ENCODE peak calls at places on chromosomes 16 and 17, in six cellular contexts. Y is hepatocyte; Q is heart right ventricle; L is thoracic aorta; F is cardiac muscle cell; U is CD8-positive, alpha-beta T cell. D is an unnamed sample.
A peak's percentile ranks its signal among the peaks of the same experiment; 100 is the strongest.

GRCh38 chr17:68290268-68290954 is 516 bp downstream of the SLC16A6 start:
- DNase-seq in Y (peak; percentile 15), Q (peak; percentile 34), L (no peak), F (peak; percentile 38), U (peak; percentile 52), D (peak; percentile 56)

GRCh38 chr17:81489986-81490598 is 22.5 kb downstream of the ACTG1 start:
- DNase-seq in Y (no peak), Q (peak; percentile 7), L (no peak), F (no peak), U (no peak), D (no peak)

GRCh38 chr16:73337897-73338296 is 290.0 kb upstream of the ZFHX3 start:
- DNase-seq in Y (no peak), Q (no peak), L (no peak), F (no peak), U (no peak), D (no peak)

GRCh38 chr16:87723224-87723619 is 42.6 kb downstream of the KLHDC4 start:
- DNase-seq in Y (peak; percentile 45), Q (peak; percentile 50), L (no peak), F (peak; percentile 71), U (no peak), D (no peak)

GRCh38 chr16:57809843-57810196 is 7.5 kb upstream of the KIFC3 start:
- DNase-seq in Y (no peak), Q (peak; percentile 5), L (no peak), F (no peak), U (no peak), D (no peak)

GRCh38 chr17:42674755-42675347 is 1.9 kb downstream of the PLEKHH3 start:
- DNase-seq in Y (no peak), Q (no peak), L (no peak), F (no peak), U (no peak), D (no peak)

GRCh38 chr16:21950782-21951521 is 2.2 kb upstream of the UQCRC2 start:
- DNase-seq in Y (peak; percentile 20), Q (no peak), L (no peak), F (peak; percentile 12), U (no peak), D (no peak)

GRCh38 chr17:4950075-4950756 is 703 bp upstream of the ENO3 start:
- DNase-seq in Y (peak; percentile 59), Q (peak; percentile 82), L (no peak), F (peak; percentile 67), U (no peak), D (peak; percentile 91)

GRCh38 chr16:10408824-10409381 is 23.0 kb downstream of the ATF7IP2 start:
- DNase-seq in Y (no peak), Q (no peak), L (no peak), F (no peak), U (no peak), D (no peak)

GRCh38 chr16:55480228-55480655 is 1.2 kb downstream of the MMP2 start:
- DNase-seq in Y (peak; percentile 85), Q (peak; percentile 87), L (peak; percentile 60), F (peak; percentile 72), U (no peak), D (peak; percentile 60)

GRCh38 chr17:1147664-1148063 is 32.1 kb downstream of the ABR start:
- DNase-seq in Y (peak; percentile 79), Q (no peak), L (no peak), F (peak; percentile 82), U (no peak), D (no peak)

GRCh38 chr16:9381908-9382307 is 290.5 kb downstream of the HAPSTR1 start:
- DNase-seq in Y (no peak), Q (no peak), L (no peak), F (no peak), U (no peak), D (no peak)

GRCh38 chr16:72637306-72637705 is 410.6 kb downstream of the ZFHX3 start:
- DNase-seq in Y (peak; percentile 45), Q (no peak), L (no peak), F (no peak), U (no peak), D (no peak)

GRCh38 chr17:5019475-5019956 is 15.7 kb downstream of the SLC52A1 start:
- DNase-seq in Y (no peak), Q (no peak), L (no peak), F (no peak), U (peak; percentile 40), D (no peak)

DNA sequence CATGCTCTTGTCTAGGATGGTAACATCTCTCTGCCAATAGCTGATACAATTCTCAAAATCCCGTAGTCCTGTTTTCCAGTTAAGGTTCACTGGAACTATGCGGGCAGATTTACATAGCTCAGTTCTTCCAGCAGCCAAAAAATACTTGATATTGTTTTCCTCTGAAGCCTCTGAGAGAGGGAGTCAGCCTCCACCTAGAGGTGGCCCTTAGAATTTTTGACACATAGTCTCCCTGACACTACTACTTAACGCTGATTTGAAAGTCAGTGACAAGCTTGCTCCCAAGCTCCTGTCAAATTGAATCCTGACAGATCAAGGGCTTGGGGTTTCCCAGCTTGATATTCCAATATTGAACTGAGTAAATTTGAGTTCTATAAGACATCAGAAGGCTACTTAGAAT is 1780.1 kb downstream of the TP53TG3F start:
- DNase-seq in Y (no peak), Q (no peak), L (no peak), F (no peak), U (no peak), D (no peak)
- H3K9me3 ChIP-seq in Y (no peaks in the 10 kb centered on the region), Q (no peaks in the 10 kb centered on the region), L (no peaks in the 10 kb centered on the region), F (peaks cover under 1% of the 10 kb centered on the region), U (no peaks in the 10 kb centered on the region), D (no peaks in the 10 kb centered on the region)

DNA sequence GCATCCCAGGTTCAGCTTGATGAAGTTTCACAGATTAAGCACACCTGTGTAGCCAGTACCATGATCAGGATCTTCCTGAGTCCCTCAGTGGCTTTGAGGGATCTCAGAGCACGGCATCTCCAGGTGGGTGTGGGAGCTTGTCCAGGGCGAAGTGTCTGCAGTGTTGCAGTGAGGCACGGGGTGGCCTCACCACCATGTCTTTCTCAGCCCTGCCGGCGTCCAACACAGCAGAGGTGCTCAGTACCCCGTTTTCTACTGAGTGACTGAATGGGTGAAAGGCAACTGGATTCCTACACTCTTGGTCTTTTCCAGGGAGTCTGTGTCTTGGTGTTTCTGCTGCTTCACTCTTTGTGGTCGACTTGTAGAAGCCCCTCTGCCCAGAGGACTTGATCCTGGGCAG is 63.7 kb downstream of the MPRIP start:
- DNase-seq in Y (no peak), Q (no peak), L (no peak), F (no peak), U (no peak), D (no peak)
- H3K4me1 ChIP-seq in Y (peaks cover 31% of the 10 kb centered on the region), Q (peaks cover 81% of the 10 kb centered on the region), L (peaks cover 39% of the 10 kb centered on the region), F (peaks cover 69% of the 10 kb centered on the region), U (peaks cover 40% of the 10 kb centered on the region), D (no peaks in the 10 kb centered on the region)

GRCh38 chr16:4839942-4840341 is 7.1 kb downstream of the GLYR1 start:
- DNase-seq in Y (no peak), Q (no peak), L (no peak), F (no peak), U (no peak), D (no peak)
- TF ChIP-seq CTCF in Y (no peak), Q (no peak), L (no peak), F (no peak), U (no peak), D (no peak)

DNA sequence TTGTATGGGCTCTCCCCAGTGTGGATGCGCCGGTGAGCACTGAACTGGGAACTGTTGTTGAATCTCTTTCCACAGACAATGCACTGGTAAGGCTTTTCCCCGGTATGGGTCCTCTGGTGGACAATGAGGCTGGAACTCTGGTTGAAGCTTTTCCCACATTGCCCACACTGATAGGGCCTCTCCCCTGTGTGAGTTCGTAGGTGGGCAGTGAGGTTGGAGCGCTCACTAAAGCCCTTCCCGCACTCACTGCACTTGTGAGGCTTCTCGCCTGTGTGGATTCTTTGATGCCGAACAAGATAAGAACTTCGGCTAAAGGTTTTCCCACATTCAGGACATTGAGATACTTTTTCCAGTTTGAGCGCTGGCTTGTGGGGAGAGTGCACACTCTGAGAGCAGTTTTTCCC is 17.8 kb downstream of the ZSCAN32 start:
- DNase-seq in Y (no peak), Q (no peak), L (no peak), F (no peak), U (no peak), D (no peak)
- H3K9me3 ChIP-seq in Y (peaks cover 46% of the 10 kb centered on the region), Q (peaks cover 78% of the 10 kb centered on the region), L (peaks cover 87% of the 10 kb centered on the region), F (peaks cover 10% of the 10 kb centered on the region), U (peaks cover 49% of the 10 kb centered on the region), D (peaks cover 60% of the 10 kb centered on the region)

DNA sequence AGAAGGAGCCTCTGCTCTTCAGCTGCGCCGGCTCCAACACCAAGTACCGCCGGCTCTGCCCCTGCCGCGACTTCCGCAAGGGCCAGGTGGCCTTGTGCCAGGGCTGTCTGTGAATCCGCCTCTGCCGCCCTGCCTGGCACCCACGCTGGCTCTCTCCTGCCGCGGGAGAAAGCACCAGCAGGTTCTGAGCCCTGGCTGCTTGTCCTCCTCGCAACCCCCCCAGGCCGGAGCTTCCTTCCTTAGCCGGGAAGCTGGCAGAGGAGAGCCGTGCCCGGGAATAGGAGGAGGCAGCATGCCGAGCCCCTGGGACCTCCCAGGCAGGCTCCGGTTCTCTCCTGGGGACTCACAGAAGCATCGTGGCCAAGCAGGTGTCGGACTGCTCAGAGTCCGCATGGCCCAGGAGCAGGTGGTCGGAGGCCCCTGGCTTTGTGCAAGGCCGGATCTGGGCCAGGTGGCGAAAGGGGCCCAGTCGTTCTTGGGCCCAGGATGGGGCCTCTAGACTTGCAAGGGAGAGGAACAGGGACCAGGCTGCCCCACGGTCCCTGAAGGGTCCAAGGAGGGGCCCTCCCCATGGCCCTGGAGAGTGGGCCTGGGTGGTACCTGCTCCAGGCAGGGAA is 80.6 kb downstream of the MGAT5B start:
- DNase-seq in Y (no peak), Q (no peak), L (no peak), F (no peak), U (no peak), D (no peak)
- H3K4me1 ChIP-seq in Y (no peaks in the 10 kb centered on the region), Q (no peaks in the 10 kb centered on the region), L (no peaks in the 10 kb centered on the region), F (no peaks in the 10 kb centered on the region), U (no peaks in the 10 kb centered on the region), D (no peaks in the 10 kb centered on the region)

GRCh38 chr17:31537558-31537957 is 146.1 kb downstream of the RAB11FIP4 start:
- DNase-seq in Y (no peak), Q (no peak), L (no peak), F (no peak), U (no peak), D (no peak)

GRCh38 chr17:31544186-31544585 is 152.7 kb downstream of the RAB11FIP4 start:
- DNase-seq in Y (no peak), Q (no peak), L (no peak), F (no peak), U (no peak), D (no peak)

GRCh38 chr17:31540602-31541307 is 149.3 kb downstream of the RAB11FIP4 start:
- DNase-seq in Y (no peak), Q (no peak), L (no peak), F (no peak), U (no peak), D (no peak)

GRCh38 chr17:31538080-31538762 is 146.7 kb downstream of the RAB11FIP4 start:
- DNase-seq in Y (no peak), Q (no peak), L (no peak), F (no peak), U (no peak), D (no peak)

GRCh38 chr17:31541559-31541958 is 150.1 kb downstream of the RAB11FIP4 start:
- DNase-seq in Y (no peak), Q (no peak), L (no peak), F (peak; percentile 30), U (no peak), D (no peak)
- TF ChIP-seq CTCF in Y (no peak), Q (no peak), L (no peak), F (peak; percentile 17), U (no peak), D (no peak)

GRCh38 chr16:71449020-71449419 is 7.2 kb upstream of the TLE7 start:
- DNase-seq in Y (no peak), Q (no peak), L (no peak), F (no peak), U (no peak), D (no peak)
- H3K9me3 ChIP-seq in Y (peaks cover 35% of the 10 kb centered on the region), Q (peaks cover 85% of the 10 kb centered on the region), L (peaks cover 92% of the 10 kb centered on the region), F (peaks cover 8% of the 10 kb centered on the region), U (peaks cover 32% of the 10 kb centered on the region), D (peaks cover 5% of the 10 kb centered on the region)

GRCh38 chr17:7352559-7352889 is 562 bp downstream of the KCTD11 start:
- DNase-seq in Y (no peak), Q (no peak), L (no peak), F (no peak), U (no peak), D (no peak)
- H3K4me1 ChIP-seq in Y (peaks cover 37% of the 10 kb centered on the region), Q (peaks cover 46% of the 10 kb centered on the region), L (peaks cover 21% of the 10 kb centered on the region), F (peaks cover 13% of the 10 kb centered on the region), U (peaks cover 42% of the 10 kb centered on the region), D (peaks cover 26% of the 10 kb centered on the region)

D was measured in right lobe of liver.